ENCODE peak calls at places on chromosomes 2 and 18, in five cellular contexts. Q is hepatocyte, W is SK-N-SH, K is OCI-LY7, J is GM23248. F is an unnamed sample.

GRCh38 chr18:79805211-79805862 is 7.6 kb downstream of the KCNG2 start:
- DNase-seq in Q (no peak), W (no peak), K (peak), J (no peak), F (no peak)

GRCh38 chr2:1990724-1991123 is 246.4 kb upstream of the PXDN start:
- DNase-seq in Q (no peak), W (peak), K (no peak), J (peak), F (no peak)

GRCh38 chr2:45904267-45904921 is 252.9 kb downstream of the PRKCE start:
- DNase-seq in Q (no peak), W (no peak), K (no peak), J (peak), F (no peak)

GRCh38 chr2:107419191-107419590 is 407.5 kb upstream of the RGPD4 start:
- DNase-seq in Q (no peak), W (no peak), K (no peak), J (no peak), F (no peak)

GRCh38 chr2:7309567-7309966 is 392.4 kb downstream of the RNF144A start:
- DNase-seq in Q (no peak), W (no peak), K (no peak), J (no peak), F (no peak)

GRCh38 chr2:227942021-227942420 is 70.6 kb downstream of the DAW1 start:
- DNase-seq in Q (no peak), W (no peak), K (no peak), J (peak), F (no peak)

GRCh38 chr2:58939388-58939787 is 698.3 kb upstream of the FANCL start:
- DNase-seq in Q (no peak), W (no peak), K (no peak), J (peak), F (no peak)

GRCh38 chr18:7221424-7222155 is 9.3 kb upstream of the LRRC30 start:
- DNase-seq in Q (peak), W (peak), K (peak), J (peak), F (peak)

GRCh38 chr2:27320958-27321543 is 1.8 kb downstream of the MPV17 start:
- DNase-seq in Q (peak), W (peak), K (no peak), J (peak), F (peak)

GRCh38 chr2:148546270-148546669 is 98.3 kb upstream of the EPC2 start:
- DNase-seq in Q (no peak), W (no peak), K (no peak), J (no peak), F (no peak)

GRCh38 chr2:162333968-162334367 is 10.0 kb upstream of the GCA start:
- DNase-seq in Q (peak), W (no peak), K (peak), J (peak), F (peak)

GRCh38 chr2:188773075-188773474 is 201.1 kb upstream of the COL3A1 start:
- DNase-seq in Q (no peak), W (no peak), K (no peak), J (peak), F (no peak)

GRCh38 chr2:46521215-46521683 is 41.9 kb downstream of the TMEM247 start:
- DNase-seq in Q (peak), W (no peak), K (no peak), J (peak), F (no peak)

GRCh38 chr2:211129798-211130197 is 573.4 kb downstream of the CPS1 start:
- DNase-seq in Q (no peak), W (no peak), K (no peak), J (no peak), F (no peak)

GRCh38 chr2:164910091-164910899 is 45.0 kb downstream of the SLC38A11 start:
- DNase-seq in Q (peak), W (no peak), K (peak), J (no peak), F (no peak)

GRCh38 chr2:138752231-138752956 is 27.8 kb downstream of the NXPH2 start:
- DNase-seq in Q (peak), W (no peak), K (no peak), J (no peak), F (no peak)

GRCh38 chr2:145593991-145594702 is 1074.2 kb upstream of the ZEB2 start:
- DNase-seq in Q (peak), W (no peak), K (no peak), J (peak), F (peak)

GRCh38 chr2:152623775-152624174 is 93.5 kb downstream of the PRPF40A start:
- DNase-seq in Q (no peak), W (no peak), K (no peak), J (no peak), F (no peak)

GRCh38 chr2:12305931-12306330 is 410.8 kb upstream of the TRIB2 start:
- DNase-seq in Q (no peak), W (no peak), K (no peak), J (no peak), F (no peak)

GRCh38 chr2:232983669-232983991 is 29.4 kb downstream of the NGEF start:
- DNase-seq in Q (no peak), W (no peak), K (no peak), J (no peak), F (no peak)

GRCh38 chr2:234632527-234633391 is 135.9 kb upstream of the ARL4C start:
- DNase-seq in Q (no peak), W (no peak), K (no peak), J (peak), F (no peak)

GRCh38 chr2:142425551-142425950 is 294.7 kb upstream of the LRP1B start:
- DNase-seq in Q (no peak), W (peak), K (no peak), J (no peak), F (no peak)

GRCh38 chr2:226580403-226580802 is 219.2 kb downstream of the IRS1 start:
- DNase-seq in Q (no peak), W (no peak), K (no peak), J (peak), F (no peak)

GRCh38 chr2:150485871-150486538 is 1.5 kb downstream of the RND3 start:
- DNase-seq in Q (peak), W (peak), K (no peak), J (peak), F (peak)

GRCh38 chr2:187224989-187225388 is 223.1 kb downstream of the CALCRL start:
- DNase-seq in Q (no peak), W (no peak), K (no peak), J (no peak), F (peak)

GRCh38 chr2:236986524-236987330 is 99.0 kb upstream of the COPS8 start:
- DNase-seq in Q (no peak), W (no peak), K (no peak), J (no peak), F (no peak)

GRCh38 chr2:158487419-158487818 is 30.7 kb downstream of the PKP4 start:
- DNase-seq in Q (no peak), W (no peak), K (no peak), J (peak), F (no peak)

GRCh38 chr2:232465061-232465460 is 9.1 kb downstream of the ALPI start:
- DNase-seq in Q (no peak), W (peak), K (no peak), J (no peak), F (no peak)

GRCh38 chr2:222232846-222233245 is 66.0 kb downstream of the PAX3 start:
- DNase-seq in Q (no peak), W (no peak), K (no peak), J (no peak), F (no peak)

GRCh38 chr18:48490641-48491040 is 48.2 kb upstream of the CTIF start:
- DNase-seq in Q (no peak), W (no peak), K (no peak), J (peak), F (no peak)

GRCh38 chr2:6909431-6910385 is 7.5 kb upstream of the RNF144A start:
- DNase-seq in Q (no peak), W (no peak), K (peak), J (no peak), F (no peak)

GRCh38 chr2:9170458-9171130 is 36.0 kb upstream of the ASAP2 start:
- DNase-seq in Q (peak), W (no peak), K (no peak), J (no peak), F (no peak)

GRCh38 chr2:22912398-22912797 is 472.6 kb upstream of the KLHL29 start:
- DNase-seq in Q (no peak), W (peak), K (no peak), J (no peak), F (no peak)

GRCh38 chr18:12028040-12028628 is 46.8 kb downstream of the IMPA2 start:
- DNase-seq in Q (no peak), W (no peak), K (peak), J (no peak), F (no peak)

GRCh38 chr18:6857305-6857704 is 127.8 kb downstream of the ARHGAP28 start:
- DNase-seq in Q (no peak), W (no peak), K (no peak), J (no peak), F (no peak)

GRCh38 chr2:234550511-234551107 is 53.7 kb upstream of the ARL4C start:
- DNase-seq in Q (peak), W (peak), K (peak), J (peak), F (peak)

GRCh38 chr2:240170354-240170735 is 29.9 kb upstream of the OTOS start:
- DNase-seq in Q (peak), W (no peak), K (no peak), J (no peak), F (peak)

GRCh38 chr18:45167109-45167551 is 448.1 kb upstream of the SLC14A2 start:
- DNase-seq in Q (peak), W (no peak), K (no peak), J (peak), F (no peak)
- H3K4me2 ChIP-seq in Q (no peak), W (peak), K (no peak), J (peak), F (no peak)

DNA sequence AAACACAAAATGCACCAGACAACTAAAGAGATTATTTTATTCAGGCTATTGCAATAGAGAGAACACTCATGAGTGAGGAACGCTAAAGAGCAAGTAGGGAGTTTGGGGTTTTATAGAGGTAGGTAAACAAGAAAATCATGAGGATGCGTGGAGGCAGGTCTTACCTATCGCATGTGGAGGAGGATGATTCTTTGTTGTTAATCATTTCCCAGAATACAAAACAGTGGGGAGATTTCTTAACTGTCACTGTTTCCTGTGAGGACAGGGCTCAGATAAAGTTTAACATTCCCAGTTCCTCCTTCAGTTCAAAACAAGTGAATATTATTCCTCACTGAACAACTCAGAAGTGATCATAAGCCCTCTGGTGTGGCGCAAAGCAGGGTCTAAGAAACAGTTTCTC is 156.1 kb upstream of the MGAT5 start:
- DNase-seq in Q (no peak), W (no peak), K (no peak), J (no peak), F (no peak)
- TF ChIP-seq EZH2phosphoT487 in Q (no peak), W (no peak), K (no peak), J (no peak), F (no peak)

GRCh38 chr2:43131890-43132522 is 94.4 kb downstream of the ZFP36L2 start:
- DNase-seq in Q (no peak), W (peak), K (no peak), J (no peak), F (no peak)

GRCh38 chr2:43133708-43134570 is 92.5 kb downstream of the ZFP36L2 start:
- DNase-seq in Q (no peak), W (peak), K (peak), J (no peak), F (no peak)

GRCh38 chr2:43134571-43134889 is 91.9 kb downstream of the ZFP36L2 start:
- DNase-seq in Q (peak), W (peak), K (no peak), J (no peak), F (no peak)

GRCh38 chr2:43132523-43133301 is 93.7 kb downstream of the ZFP36L2 start:
- DNase-seq in Q (no peak), W (peak), K (peak), J (no peak), F (no peak)

DNA sequence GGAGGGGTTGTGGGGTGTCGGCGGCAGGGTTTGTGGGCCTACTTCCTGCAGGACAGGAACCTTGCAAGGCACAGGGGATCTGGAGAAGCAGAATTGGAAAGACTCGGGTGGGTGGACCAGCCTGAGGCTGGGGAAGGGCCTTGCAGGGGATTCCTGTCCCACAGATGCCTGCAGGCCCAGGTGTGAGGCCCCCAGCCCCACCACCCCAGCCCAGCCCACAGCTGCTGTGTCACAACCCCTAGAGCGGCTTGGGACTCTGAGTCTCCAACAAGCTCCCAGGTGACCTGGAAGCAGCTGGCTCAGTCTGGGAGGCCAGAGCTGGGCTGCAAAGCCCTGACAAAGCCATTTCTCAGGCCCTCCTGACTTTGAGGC is 93.1 kb downstream of the ZFP36L2 start:
- DNase-seq in Q (no peak), W (peak), K (peak), J (no peak), F (no peak)
- H2AFZ ChIP-seq in Q (no peak), W (no peak), K (peak), J (no peak), F (no peak)

GRCh38 chr18:42306208-42306980 is 351.4 kb downstream of the PIK3C3 start:
- DNase-seq in Q (no peak), W (no peak), K (no peak), J (peak), F (no peak)

GRCh38 chr18:42310956-42311355 is 355.9 kb downstream of the PIK3C3 start:
- DNase-seq in Q (no peak), W (no peak), K (no peak), J (peak), F (peak)
- H3K4me2 ChIP-seq in Q (no peak), W (no peak), K (no peak), J (peak), F (no peak)

GRCh38 chr2:18762667-18763066 is 173.3 kb upstream of the NT5C1B start:
- DNase-seq in Q (no peak), W (no peak), K (no peak), J (no peak), F (no peak)
- TF ChIP-seq EZH2phosphoT487 in Q (no peak), W (no peak), K (no peak), J (no peak), F (no peak)

GRCh38 chr18:55592106-55592505 is 4.1 kb upstream of the TCF4 start:
- DNase-seq in Q (no peak), W (no peak), K (no peak), J (peak), F (no peak)

GRCh38 chr18:55589625-55590291 is 1.8 kb upstream of the TCF4 start:
- DNase-seq in Q (peak), W (peak), K (peak), J (peak), F (peak)

GRCh38 chr18:55592572-55592971 is 4.6 kb upstream of the TCF4 start:
- DNase-seq in Q (no peak), W (no peak), K (no peak), J (peak), F (no peak)

GRCh38 chr18:55588876-55589595 is 1.0 kb upstream of the TCF4 start:
- DNase-seq in Q (no peak), W (peak), K (peak), J (peak), F (no peak)

DNA sequence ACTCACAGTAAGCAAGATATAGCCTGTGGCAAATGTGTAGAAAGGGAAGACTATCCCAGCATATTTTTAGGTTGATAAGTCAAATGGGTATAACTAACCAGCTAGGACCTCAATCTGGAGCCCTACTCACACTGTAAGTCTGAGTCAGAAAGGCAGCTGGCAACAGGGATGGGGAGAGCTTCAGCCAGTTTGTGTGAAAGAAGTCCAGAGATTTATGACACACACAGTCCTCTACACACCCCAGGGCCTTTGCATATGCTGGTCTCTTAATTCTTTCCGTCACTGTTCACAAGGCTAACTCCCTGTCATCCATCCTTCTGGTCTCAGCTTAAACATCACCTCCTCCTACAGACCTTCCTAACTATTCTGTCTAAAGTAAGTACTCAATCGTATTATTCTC is 5.9 kb upstream of the TCF4 start:
- DNase-seq in Q (no peak), W (no peak), K (no peak), J (peak), F (no peak)
- H2AFZ ChIP-seq in Q (no peak), W (no peak), K (no peak), J (no peak), F (no peak)

F was measured in neural progenitor cell.